ENCODE peak calls at places on chromosomes 7 and 10, in nine cellular contexts. X, C, H, B, F, O, W, S and N are unnamed samples.

GRCh38 chr10:72218756-72219155 is 2.7 kb upstream of the ASCC1 start:
- DNase-seq in X (no peak), C (no peak), H (no peak), B (no peak), F (no peak), O (no peak), W (no peak), S (no peak), N (no peak)

GRCh38 chr7:32059289-32060045 is 10.7 kb downstream of the PDE1C start:
- DNase-seq in X (no peak), C (no peak), H (no peak), B (no peak), F (no peak), O (no peak), W (peak), S (no peak), N (no peak)

GRCh38 chr10:61605221-61605620 is 57.5 kb upstream of the CABCOCO1 start:
- DNase-seq in X (no peak), C (no peak), H (no peak), B (no peak), F (no peak), O (no peak), W (no peak), S (no peak), N (no peak)

GRCh38 chr7:148545172-148545571 is 45.4 kb upstream of the C7orf33 start:
- DNase-seq in X (no peak), C (no peak), H (no peak), B (no peak), F (no peak), O (no peak), W (no peak), S (no peak), N (no peak)

GRCh38 chr7:80480566-80480965 is 31.3 kb downstream of the GNAT3 start:
- DNase-seq in X (no peak), C (no peak), H (no peak), B (no peak), F (no peak), O (no peak), W (peak), S (no peak), N (no peak)

GRCh38 chr10:132774179-132774904 is 11.6 kb downstream of the NKX6-2 start:
- DNase-seq in X (no peak), C (no peak), H (no peak), B (no peak), F (no peak), O (no peak), W (no peak), S (no peak), N (no peak)

GRCh38 chr10:86899670-86900276 is 57.6 kb downstream of the MMRN2 start:
- DNase-seq in X (no peak), C (peak), H (peak), B (peak), F (peak), O (no peak), W (peak), S (peak), N (peak)

GRCh38 chr7:66522518-66522917 is 106.2 kb upstream of the KCTD7 start:
- DNase-seq in X (no peak), C (peak), H (no peak), B (peak), F (no peak), O (no peak), W (no peak), S (no peak), N (no peak)

GRCh38 chr7:4144171-4144701 is 537.9 kb upstream of the FOXK1 start:
- DNase-seq in X (no peak), C (peak), H (no peak), B (no peak), F (no peak), O (no peak), W (peak), S (no peak), N (no peak)

GRCh38 chr10:123143825-123144168 is 4.1 kb upstream of the HMX2 start:
- DNase-seq in X (no peak), C (no peak), H (no peak), B (no peak), F (no peak), O (no peak), W (no peak), S (no peak), N (no peak)

GRCh38 chr10:96365571-96365970 is 6.8 kb upstream of the OPALIN start:
- DNase-seq in X (no peak), C (no peak), H (no peak), B (no peak), F (no peak), O (no peak), W (no peak), S (no peak), N (no peak)

GRCh38 chr7:35617076-35617475 is 77.9 kb downstream of the HERPUD2 start:
- DNase-seq in X (no peak), C (no peak), H (no peak), B (no peak), F (no peak), O (no peak), W (no peak), S (no peak), N (no peak)

GRCh38 chr10:89074120-89074519 is 83.5 kb downstream of the FAS start:
- DNase-seq in X (no peak), C (no peak), H (peak), B (no peak), F (no peak), O (no peak), W (no peak), S (no peak), N (no peak)

GRCh38 chr10:127346604-127347003 is 150.2 kb upstream of the INSYN2A start:
- DNase-seq in X (no peak), C (no peak), H (no peak), B (no peak), F (no peak), O (no peak), W (no peak), S (no peak), N (no peak)

GRCh38 chr7:136049818-136050461 is 72.8 kb upstream of the MTPN start:
- DNase-seq in X (no peak), C (no peak), H (no peak), B (no peak), F (no peak), O (no peak), W (no peak), S (no peak), N (no peak)

GRCh38 chr7:14836571-14837189 is 65.9 kb downstream of the DGKB start:
- DNase-seq in X (no peak), C (no peak), H (peak), B (peak), F (peak), O (no peak), W (peak), S (no peak), N (peak)

GRCh38 chr10:124423813-124424212 is 5.1 kb upstream of the OAT start:
- DNase-seq in X (no peak), C (no peak), H (no peak), B (no peak), F (no peak), O (no peak), W (no peak), S (no peak), N (no peak)

GRCh38 chr10:51832652-51833383 is 133.4 kb upstream of the CSTF2T start:
- DNase-seq in X (no peak), C (no peak), H (no peak), B (no peak), F (peak), O (no peak), W (peak), S (no peak), N (no peak)

GRCh38 chr10:10977978-10978377 is 39.7 kb upstream of the CELF2 start:
- DNase-seq in X (no peak), C (no peak), H (no peak), B (no peak), F (no peak), O (no peak), W (no peak), S (no peak), N (no peak)

GRCh38 chr7:1558841-1559625 is 3.0 kb upstream of the TMEM184A start:
- DNase-seq in X (no peak), C (peak), H (no peak), B (no peak), F (no peak), O (no peak), W (no peak), S (no peak), N (no peak)

GRCh38 chr7:128157906-128158305 is 83.2 kb upstream of the LEP start:
- DNase-seq in X (no peak), C (no peak), H (no peak), B (no peak), F (no peak), O (no peak), W (no peak), S (no peak), N (no peak)

GRCh38 chr7:138954545-138955475 is 26.4 kb downstream of the KIAA1549 start:
- DNase-seq in X (no peak), C (no peak), H (no peak), B (no peak), F (no peak), O (no peak), W (peak), S (no peak), N (no peak)

GRCh38 chr7:12570529-12571461 is at the start of gene SCIN:
- DNase-seq in X (peak), C (peak), H (peak), B (no peak), F (no peak), O (no peak), W (peak), S (no peak), N (no peak)

GRCh38 chr10:78025685-78026364 is 3.5 kb downstream of the POLR3A start:
- DNase-seq in X (no peak), C (no peak), H (no peak), B (no peak), F (peak), O (no peak), W (no peak), S (no peak), N (peak)

GRCh38 chr10:34813626-34814227 is 1.4 kb downstream of the PARD3 start:
- DNase-seq in X (no peak), C (no peak), H (no peak), B (no peak), F (peak), O (no peak), W (peak), S (no peak), N (no peak)

GRCh38 chr10:96719850-96720421 is 378 bp downstream of the PIK3AP1 start:
- DNase-seq in X (peak), C (peak), H (peak), B (no peak), F (no peak), O (peak), W (peak), S (peak), N (no peak)

GRCh38 chr10:102642553-102643345 is 1.5 kb upstream of the TRIM8 start:
- DNase-seq in X (peak), C (peak), H (peak), B (peak), F (peak), O (peak), W (no peak), S (peak), N (no peak)

GRCh38 chr7:44310221-44310848 is 15.1 kb downstream of the CAMK2B start:
- DNase-seq in X (no peak), C (no peak), H (no peak), B (no peak), F (no peak), O (no peak), W (no peak), S (peak), N (no peak)

GRCh38 chr10:13893926-13894325 is 307.2 kb downstream of the PRPF18 start:
- DNase-seq in X (no peak), C (peak), H (no peak), B (no peak), F (peak), O (no peak), W (peak), S (no peak), N (no peak)

GRCh38 chr10:30282226-30282625 is 66.9 kb downstream of the MTPAP start:
- DNase-seq in X (no peak), C (no peak), H (no peak), B (no peak), F (no peak), O (no peak), W (no peak), S (no peak), N (no peak)

GRCh38 chr10:67827811-67828210 is 10.2 kb downstream of the DNAJC12 start:
- DNase-seq in X (no peak), C (no peak), H (no peak), B (no peak), F (no peak), O (no peak), W (no peak), S (no peak), N (no peak)

GRCh38 chr7:108384721-108385483 is 71.3 kb downstream of the NRCAM start:
- DNase-seq in X (no peak), C (no peak), H (no peak), B (no peak), F (no peak), O (no peak), W (peak), S (no peak), N (no peak)

GRCh38 chr7:36072620-36073019 is 80.4 kb upstream of the EEPD1 start:
- DNase-seq in X (no peak), C (no peak), H (no peak), B (no peak), F (no peak), O (no peak), W (no peak), S (no peak), N (no peak)

GRCh38 chr7:32224276-32224675 is 154.1 kb upstream of the PDE1C start:
- DNase-seq in X (no peak), C (no peak), H (no peak), B (no peak), F (no peak), O (no peak), W (no peak), S (no peak), N (no peak)

GRCh38 chr10:37226524-37226923 is 101.1 kb downstream of the ANKRD30A start:
- DNase-seq in X (no peak), C (no peak), H (no peak), B (no peak), F (no peak), O (no peak), W (no peak), S (no peak), N (no peak)

GRCh38 chr7:25432807-25433206 is 204.5 kb upstream of the NPVF start:
- DNase-seq in X (no peak), C (no peak), H (no peak), B (no peak), F (no peak), O (no peak), W (peak), S (no peak), N (no peak)